ENCODE peak calls at places on chromosomes 7 and 10, in seven cellular contexts. E is HCT116, I is SK-N-SH, T is GM12878, Y is H1, B is K562, J is HepG2. G is an unnamed sample.

GRCh38 chr10:7886056-7886455 is 67.8 kb downstream of the TAF3 start:
- DNase-seq in T (no peak), E (no peak), I (no peak), B (no peak), J (no peak), Y (no peak), G (no peak)

GRCh38 chr10:46552526-46553237 is 3.8 kb downstream of the GPRIN2 start:
- DNase-seq in J (no peak), B (no peak), T (no peak), E (no peak), I (no peak), Y (no peak), G (no peak)

GRCh38 chr10:102962259-102962658 is 44.2 kb downstream of the CNNM2 start:
- DNase-seq in B (no peak), T (no peak), E (no peak), Y (no peak), I (no peak), J (no peak), G (no peak)

GRCh38 chr10:85105614-85106013 is 777.2 kb downstream of the CCSER2 start:
- DNase-seq in E (peak; percentile 6), I (peak; percentile 23), B (no peak), J (no peak), Y (peak; percentile 53), T (no peak), G (peak; percentile 80)

GRCh38 chr10:77941790-77942189 is 15.2 kb upstream of the DLG5 start:
- DNase-seq in I (no peak), B (no peak), Y (no peak), T (no peak), J (no peak), E (no peak), G (no peak)

GRCh38 chr10:104548090-104548489 is 93.0 kb upstream of the SORCS3 start:
- DNase-seq in Y (peak; percentile 54), E (no peak), J (no peak), B (no peak), T (no peak), I (no peak), G (peak; percentile 65)

GRCh38 chr7:57343901-57344622 is 105.9 kb upstream of the ZNF716 start:
- DNase-seq in B (no peak), Y (no peak), T (no peak), J (no peak), E (no peak), I (no peak), G (no peak)

GRCh38 chr7:99142727-99143521 is 984 bp downstream of the SMURF1 start:
- DNase-seq in T (peak; percentile 37), B (peak; percentile 95), E (peak; percentile 78), J (peak; percentile 80), I (peak; percentile 97), Y (peak; percentile 97), G (peak; percentile 98)

GRCh38 chr7:67309764-67310548 is 313.3 kb downstream of the TYW1 start:
- DNase-seq in T (no peak), E (no peak), Y (no peak), B (no peak), I (no peak), J (no peak), G (no peak)

GRCh38 chr10:103716206-103717160 is 138.9 kb downstream of the SH3PXD2A start:
- DNase-seq in T (no peak), E (peak; percentile 48), B (no peak), J (peak; percentile 88), Y (no peak), I (no peak), G (peak; percentile 63)

GRCh38 chr10:79308969-79309665 is 38.2 kb upstream of the PPIF start:
- DNase-seq in T (no peak), I (no peak), B (no peak), J (no peak), E (no peak), Y (no peak), G (no peak)

GRCh38 chr10:110820321-110820814 is 51.4 kb upstream of the PDCD4 start:
- DNase-seq in Y (no peak), E (no peak), I (peak; percentile 54), B (no peak), T (no peak), J (no peak), G (no peak)

GRCh38 chr7:149287622-149288021 is 25.6 kb downstream of the ZNF783 start:
- DNase-seq in I (no peak), J (no peak), B (no peak), Y (no peak), T (no peak), E (no peak), G (no peak)

GRCh38 chr7:71795373-71795772 is 616.8 kb downstream of the CALN1 start:
- DNase-seq in T (no peak), E (no peak), Y (no peak), J (no peak), I (no peak), B (no peak), G (no peak)

GRCh38 chr10:72539137-72539536 is 86.7 kb downstream of the MICU1 start:
- DNase-seq in I (no peak), B (no peak), E (no peak), T (no peak), Y (no peak), J (no peak), G (no peak)

GRCh38 chr10:79074732-79075131 is 6.0 kb downstream of the ZMIZ1 start:
- DNase-seq in B (no peak), T (no peak), J (no peak), Y (no peak), I (peak; percentile 68), E (no peak), G (no peak)

GRCh38 chr10:110757563-110757962 is 113.4 kb downstream of the RBM20 start:
- DNase-seq in J (no peak), E (no peak), T (no peak), I (no peak), Y (no peak), B (no peak), G (no peak)

GRCh38 chr7:122695816-122696215 is 3.1 kb downstream of the RNF133 start:
- DNase-seq in T (no peak), Y (no peak), E (no peak), B (no peak), I (no peak), J (peak; percentile 91), G (no peak)

GRCh38 chr10:130111115-130111847 is 651 bp upstream of the C10orf143 start:
- DNase-seq in Y (peak; percentile 90), T (peak; percentile 88), E (peak; percentile 86), I (peak; percentile 93), B (peak; percentile 91), J (peak; percentile 96), G (peak; percentile 96)

GRCh38 chr7:45219801-45220200 is 62.2 kb downstream of the RAMP3 start:
- DNase-seq in B (no peak), E (no peak), T (no peak), J (no peak), I (peak; percentile 49), Y (no peak), G (no peak)

GRCh38 chr10:19572056-19572455 is 244.2 kb upstream of the PLXDC2 start:
- DNase-seq in J (no peak), I (no peak), Y (no peak), T (no peak), E (no peak), B (no peak), G (no peak)

GRCh38 chr10:3239920-3240909 is 67.6 kb upstream of the PITRM1 start:
- DNase-seq in E (no peak), I (no peak), Y (no peak), B (no peak), J (no peak), T (no peak), G (no peak)
- TF ChIP-seq JUND in E (no peak), I (no peak), Y (no peak), B (no peak), J (no peak), T (no peak), G (no peak)

GRCh38 chr10:28236641-28237040 is 66.2 kb downstream of the MPP7 start:
- DNase-seq in B (no peak), Y (no peak), J (no peak), E (no peak), T (no peak), I (no peak), G (no peak)
- TF ChIP-seq JUND in B (no peak), Y (no peak), J (no peak), E (no peak), T (no peak), I (no peak), G (no peak)

GRCh38 chr7:1160665-1161010 is 642 bp upstream of the ZFAND2A start:
- DNase-seq in J (peak; percentile 63), T (no peak), B (peak; percentile 57), Y (no peak), E (no peak), I (peak; percentile 81), G (peak; percentile 59)

GRCh38 chr7:1168422-1168821 is 8.4 kb upstream of the ZFAND2A start:
- DNase-seq in T (no peak), I (no peak), Y (no peak), E (no peak), B (no peak), J (no peak), G (no peak)

GRCh38 chr7:1159933-1160664 is at the start of gene ZFAND2A:
- DNase-seq in Y (peak; percentile 99), E (peak; percentile 89), B (peak; percentile 99), T (peak; percentile 79), I (peak; percentile 100), J (peak; percentile 92), G (peak; percentile 100)

GRCh38 chr7:1163121-1163520 is 3.1 kb upstream of the ZFAND2A start:
- DNase-seq in J (no peak), I (no peak), T (no peak), B (no peak), Y (no peak), E (no peak), G (no peak)

DNA sequence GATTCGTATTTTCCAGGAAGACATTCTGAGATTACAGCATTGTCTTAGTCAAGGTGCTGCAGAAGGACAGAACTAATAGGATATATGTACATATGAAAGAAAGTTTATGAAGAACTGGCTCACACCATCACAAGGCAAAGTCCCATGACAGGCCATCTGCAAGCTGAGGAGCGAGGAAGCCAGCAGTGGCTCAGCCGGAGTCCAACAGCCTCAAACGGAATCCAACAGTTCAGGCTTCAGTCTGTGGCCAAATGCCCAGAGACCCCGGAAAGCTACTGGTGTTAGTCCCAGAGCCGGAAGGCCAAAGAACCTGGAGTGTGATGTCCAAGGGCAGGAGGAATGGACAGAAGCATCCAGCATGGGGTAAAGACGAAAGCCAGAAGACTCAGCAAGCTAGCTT is 4.4 kb upstream of the ZFAND2A start:
- DNase-seq in Y (no peak), T (no peak), B (no peak), E (no peak), I (no peak), J (no peak), G (no peak)
- TF ChIP-seq JUND in Y (no peak), T (no peak), B (no peak), E (no peak), I (no peak), J (no peak), G (no peak)

DNA sequence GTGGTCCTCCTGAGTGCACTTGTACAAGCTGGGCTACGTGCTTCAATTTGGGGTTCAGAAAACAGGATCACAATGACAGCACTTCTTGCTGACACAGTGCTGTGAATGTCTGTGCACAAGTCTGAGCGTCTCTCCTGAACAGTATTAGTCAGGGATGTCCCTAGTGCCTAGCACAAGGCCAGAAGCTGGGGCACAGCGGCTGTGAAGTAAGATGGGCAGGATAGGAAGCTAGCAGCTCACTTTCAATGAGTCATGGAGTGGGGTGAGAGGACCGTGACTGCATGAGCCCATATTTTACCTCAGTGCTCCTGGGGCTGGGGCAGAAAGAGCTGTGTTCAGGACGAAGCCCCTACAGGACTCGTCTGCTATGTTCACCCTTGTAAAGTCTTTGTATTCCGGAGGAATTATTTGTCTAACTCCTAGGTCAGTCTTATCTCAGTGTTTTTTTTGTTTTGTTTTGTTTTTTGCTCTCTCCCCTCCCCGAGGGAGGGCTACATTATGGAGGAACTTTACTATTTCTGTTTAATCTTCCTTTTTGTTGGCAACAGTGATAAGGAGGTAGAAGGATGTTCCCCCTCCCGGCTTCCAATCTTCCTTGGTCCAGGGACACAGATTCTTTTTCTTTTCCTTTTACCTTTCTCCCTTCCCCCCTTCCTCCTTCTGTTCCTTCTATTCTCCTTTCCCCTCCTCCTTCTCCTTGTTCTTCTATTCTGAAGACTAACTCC is 2.8 kb upstream of the LRMDA start:
- DNase-seq in T (peak; percentile 16), J (no peak), E (no peak), B (peak; percentile 32), Y (no peak), I (no peak), G (no peak)
- TF ChIP-seq JUND in T (no peak), J (no peak), E (no peak), B (no peak), Y (no peak), I (no peak), G (no peak)